ENCODE peak calls at places on chromosome 7, in eight cellular contexts. A, E, O, G, Z, Q, L and T are unnamed samples.
A peak's percentile ranks its signal among the peaks of the same experiment; 100 is the strongest.

GRCh38 chr7:22563115-22563514 is 63.1 kb upstream of the STEAP1B start:
- DNase-seq in E (no peak), G (no peak), A (no peak), Z (no peak), L (peak; percentile 38), Q (no peak), O (peak; percentile 53), T (no peak)

GRCh38 chr7:36361227-36361626 is 28.4 kb upstream of the ANLN start:
- DNase-seq in Q (no peak), L (no peak), A (no peak), E (no peak), O (no peak), Z (no peak), G (no peak), T (no peak)

GRCh38 chr7:44292876-44293560 is 32.4 kb downstream of the CAMK2B start:
- DNase-seq in Z (no peak), L (peak; percentile 1), Q (no peak), A (no peak), E (no peak), O (peak; percentile 2), G (peak; percentile 1), T (no peak)

GRCh38 chr7:37284805-37285211 is 163.9 kb downstream of the ELMO1 start:
- DNase-seq in L (peak; percentile 66), Q (no peak), O (peak; percentile 66), E (peak; percentile 36), G (peak; percentile 35), Z (peak; percentile 28), A (no peak), T (peak; percentile 12)

GRCh38 chr7:36301914-36302771 is 87.5 kb upstream of the ANLN start:
- DNase-seq in O (no peak), E (peak; percentile 38), G (no peak), Q (peak; percentile 39), A (peak; percentile 47), L (no peak), Z (no peak), T (peak; percentile 42)

GRCh38 chr7:130108809-130109208 is 38.5 kb downstream of the KLHDC10 start:
- DNase-seq in A (no peak), O (no peak), Q (no peak), Z (no peak), G (no peak), L (no peak), E (no peak), T (no peak)

GRCh38 chr7:24982917-24983316 is 2.9 kb upstream of the OSBPL3 start:
- DNase-seq in A (no peak), E (peak; percentile 26), G (no peak), L (peak; percentile 21), Q (no peak), O (no peak), Z (no peak), T (no peak)

GRCh38 chr7:65250216-65250615 is 123.4 kb upstream of the ZNF92 start:
- DNase-seq in G (no peak), E (no peak), Q (no peak), A (peak; percentile 6), Z (no peak), O (no peak), L (no peak), T (no peak)

GRCh38 chr7:127897704-127898454 is 133.4 kb downstream of the LRRC4 start:
- DNase-seq in O (no peak), L (no peak), A (peak; percentile 71), Q (peak; percentile 64), Z (peak; percentile 41), G (no peak), E (peak; percentile 12), T (no peak)

GRCh38 chr7:44489955-44490350 is 505 bp downstream of the NUDCD3 start:
- DNase-seq in G (no peak), Z (no peak), Q (peak; percentile 18), O (peak; percentile 36), A (no peak), L (no peak), E (peak; percentile 46), T (no peak)

GRCh38 chr7:157010588-157011332 is at the start of gene MNX1:
- DNase-seq in O (peak; percentile 84), A (peak; percentile 15), Z (peak; percentile 83), E (peak; percentile 75), L (peak; percentile 92), G (no peak), Q (no peak), T (no peak)

GRCh38 chr7:55307123-55307916 is 57.8 kb upstream of the LANCL2 start:
- DNase-seq in G (no peak), Q (peak; percentile 21), E (no peak), L (peak; percentile 34), Z (no peak), O (peak; percentile 16), A (peak; percentile 37), T (no peak)

GRCh38 chr7:44541-44896 is 147.9 kb upstream of the FAM20C start:
- DNase-seq in L (no peak), Q (no peak), O (no peak), Z (no peak), G (no peak), E (no peak), A (no peak), T (no peak)

DNA sequence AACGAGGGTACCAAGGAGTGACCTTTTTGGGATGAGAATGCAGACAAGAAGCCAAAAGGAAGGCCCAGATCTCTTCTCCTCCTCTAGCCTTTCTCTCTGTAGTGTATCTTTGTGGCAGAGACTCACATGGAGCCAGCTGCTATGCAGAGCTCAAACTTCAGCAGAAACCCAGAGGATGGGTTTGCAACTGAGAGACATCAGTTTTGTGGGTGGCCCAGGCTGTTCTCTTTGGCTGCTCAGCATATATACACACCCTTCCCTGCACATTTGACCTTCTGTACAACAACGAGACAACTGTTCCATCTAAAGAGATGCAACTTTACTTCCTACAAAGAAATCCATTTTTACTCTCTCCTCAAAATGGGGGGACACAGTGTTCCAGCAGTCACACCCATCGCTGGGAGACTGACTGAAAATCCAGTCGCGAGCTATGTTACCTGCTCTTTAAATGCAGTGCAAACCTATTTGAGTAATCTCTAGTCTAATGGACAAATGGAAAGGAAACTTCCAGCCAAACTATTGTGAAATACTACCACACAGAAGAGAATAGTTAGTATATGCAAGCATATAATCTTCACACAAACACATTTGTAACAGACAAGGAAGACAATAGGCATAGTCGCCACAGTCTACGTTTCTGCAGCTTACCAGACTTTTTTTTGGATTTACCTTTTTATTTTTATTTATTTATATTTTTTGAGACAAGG is 51.2 kb downstream of the GTF2I start:
- DNase-seq in A (no peak), Z (no peak), E (no peak), O (no peak), Q (no peak), G (no peak), L (no peak), T (no peak)
- TF ChIP-seq EZH2 in A (no peak), Z (no peak), E (no peak), O (no peak), Q (no peak), G (no peak), L (no peak), T (no peak)

DNA sequence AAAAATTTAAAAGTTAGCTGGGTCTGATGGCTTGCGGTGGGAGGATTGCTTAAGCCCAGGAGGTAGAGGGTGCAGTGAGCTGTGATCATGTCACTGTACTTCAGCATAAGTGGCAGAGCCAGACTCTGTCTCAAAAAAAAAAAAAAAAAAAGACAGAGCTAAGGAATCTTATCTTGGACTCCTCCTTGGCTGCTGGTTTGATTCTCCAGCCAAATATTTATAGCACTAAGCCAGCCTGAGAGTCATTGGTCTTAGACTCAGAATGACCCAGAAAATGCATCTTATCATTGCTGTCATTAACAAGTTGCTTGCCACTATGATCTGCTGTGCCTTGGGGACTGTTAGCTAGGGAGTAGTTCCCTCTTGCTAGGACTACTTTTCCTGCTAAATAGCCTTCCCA is 164.7 kb downstream of the GNAT3 start:
- DNase-seq in L (no peak), E (peak; percentile 27), A (peak; percentile 42), O (no peak), Q (peak; percentile 32), G (no peak), Z (no peak), T (no peak)
- H3K27ac ChIP-seq in L (no peak overlapping the region), E (peak overlapping the region; percentile 80), A (no peak overlapping the region), O (no peak overlapping the region), Q (no peak overlapping the region), G (no peak overlapping the region), Z (peak overlapping the region; percentile 65), T (no peak overlapping the region)

DNA sequence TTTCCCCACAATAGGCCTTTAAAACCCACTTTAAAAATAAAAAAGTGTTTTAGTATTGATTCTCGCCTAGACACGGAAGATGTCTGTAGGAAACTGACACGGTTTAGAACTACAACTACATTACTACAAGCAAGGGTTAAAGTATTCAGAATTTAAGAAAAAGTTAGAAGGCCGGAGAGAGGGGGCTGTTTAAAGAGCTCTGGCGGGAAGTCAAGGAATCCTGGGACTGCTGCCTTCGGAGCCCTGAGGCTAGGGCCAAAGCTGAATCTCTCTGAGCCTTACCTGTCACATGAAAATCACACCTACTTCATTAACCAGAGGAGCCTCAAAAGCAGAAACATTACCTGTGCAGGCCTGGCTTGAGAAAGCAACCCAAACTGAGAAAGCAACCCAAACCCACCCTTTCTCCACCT is 11.9 kb upstream of the DLX6 start:
- DNase-seq in Z (no peak), Q (no peak), E (no peak), O (no peak), G (no peak), L (no peak), A (no peak), T (no peak)
- TF ChIP-seq EZH2 in Z (no peak), Q (no peak), E (no peak), O (no peak), G (no peak), L (no peak), A (no peak), T (no peak)

DNA sequence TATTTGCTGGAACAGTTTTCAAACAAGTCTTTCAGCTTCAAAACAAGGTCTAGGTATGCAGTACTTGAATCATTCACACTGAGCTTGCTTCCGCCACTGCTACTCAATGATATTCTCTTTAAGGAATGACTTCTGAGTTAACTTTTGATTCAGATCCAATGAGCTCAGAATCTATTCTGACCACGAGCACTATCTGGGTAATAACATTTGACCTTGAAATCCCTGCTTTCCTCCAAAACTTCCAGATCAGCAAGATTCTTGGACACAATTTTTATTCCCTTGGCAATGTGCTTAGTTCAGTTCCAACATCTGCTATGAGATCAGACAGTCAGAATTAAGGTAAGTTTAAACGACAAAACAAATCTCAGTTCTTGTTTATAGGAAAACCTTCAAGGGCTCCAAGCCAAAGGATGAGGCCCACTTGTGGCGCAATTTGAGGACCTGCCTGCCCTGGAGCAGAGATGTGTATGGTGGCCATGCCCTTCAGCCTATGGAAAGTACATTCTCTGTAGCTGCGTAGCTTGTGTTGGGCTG is 87.2 kb downstream of the RNF216 start:
- DNase-seq in A (peak; percentile 97), Z (no peak), O (no peak), L (no peak), Q (peak; percentile 96), E (peak; percentile 23), G (no peak), T (no peak)
- H3K27ac ChIP-seq in A (peak overlapping the region; percentile 89), Z (peak overlapping the region; percentile 97), O (peak overlapping the region; percentile 91), L (no peak overlapping the region), Q (peak overlapping the region; percentile 100), E (peak overlapping the region; percentile 98), G (no peak overlapping the region), T (peak overlapping the region; percentile 97)

DNA sequence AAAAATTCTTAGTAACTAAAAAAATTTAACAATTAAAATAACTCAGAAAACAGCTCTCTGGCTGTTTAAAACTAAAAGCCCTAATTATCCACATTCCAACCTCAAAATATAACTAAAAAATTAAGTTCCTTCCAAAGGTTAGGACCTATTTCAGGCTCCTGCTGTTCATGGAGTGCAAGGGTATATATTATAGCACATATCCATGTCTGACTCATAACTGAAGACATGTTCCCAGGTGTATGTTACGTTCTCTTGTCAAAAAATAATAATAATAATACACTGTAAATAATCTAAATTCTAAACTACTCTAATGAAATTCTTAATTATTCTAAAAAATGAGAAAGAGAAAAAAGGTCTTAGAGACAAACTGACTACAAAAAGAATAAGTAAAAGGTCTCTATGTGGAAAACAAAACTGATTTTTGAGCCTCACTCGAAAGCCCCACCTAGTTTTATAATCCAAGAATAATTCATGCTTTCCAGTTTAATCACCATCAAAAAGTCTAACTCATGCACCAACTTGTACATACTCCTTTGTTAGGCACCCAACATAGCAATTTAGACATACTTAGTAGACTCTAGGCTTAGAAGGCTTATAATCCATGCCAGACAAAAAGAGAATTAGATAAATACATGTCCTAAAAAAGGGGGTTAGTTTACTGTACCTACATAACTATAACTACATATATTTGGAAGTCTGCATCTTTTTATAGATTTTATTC is 171.4 kb downstream of the KMT2E start:
- DNase-seq in A (peak; percentile 27), Q (peak; percentile 10), O (no peak), L (no peak), Z (peak; percentile 80), G (no peak), E (no peak), T (no peak)
- TF ChIP-seq EZH2 in A (no peak), Q (no peak), O (no peak), L (no peak), Z (no peak), G (no peak), E (no peak), T (no peak)